ENCODE peak calls at places on chromosomes 13 and 19, in five cellular contexts. S is effector memory CD4-positive, alpha-beta T cell; E is central memory CD4-positive, alpha-beta T cell; H is SW480; M is Caco-2. L is an unnamed sample.

GRCh38 chr13:85312071-85312470 is 487.1 kb downstream of the SLITRK6 start:
- DNase-seq in S (no peak), E (no peak), H (no peak), M (no peak), L (no peak)

GRCh38 chr19:33273881-33274662 is 28.3 kb downstream of the CEBPA start:
- DNase-seq in S (no peak), E (no peak), H (peak; percentile 91), M (peak; percentile 54), L (no peak)

GRCh38 chr13:48637601-48638000 is 16.1 kb upstream of the CYSLTR2 start:
- DNase-seq in S (no peak), E (no peak), H (no peak), M (no peak), L (no peak)

GRCh38 chr13:80618777-80619176 is 277.9 kb upstream of the SPRY2 start:
- DNase-seq in S (no peak), E (no peak), H (no peak), M (no peak), L (no peak)

GRCh38 chr13:89862691-89863036 is 1484.8 kb upstream of the MIR17HG start:
- DNase-seq in S (no peak), E (no peak), H (no peak), M (no peak), L (no peak)

GRCh38 chr19:34308381-34309367 is 54.3 kb downstream of the GARRE1 start:
- DNase-seq in S (peak; percentile 54), E (peak; percentile 75), H (no peak), M (no peak), L (no peak)

GRCh38 chr13:80952158-80952557 is 611.2 kb upstream of the SPRY2 start:
- DNase-seq in S (no peak), E (no peak), H (no peak), M (no peak), L (no peak)

GRCh38 chr19:52524086-52524485 is 3.4 kb upstream of the ZNF808 start:
- DNase-seq in S (no peak), E (no peak), H (no peak), M (no peak), L (no peak)

GRCh38 chr19:10555613-10555979 is 10.2 kb downstream of the KRI1 start:
- DNase-seq in S (no peak), E (no peak), H (no peak), M (no peak), L (no peak)

GRCh38 chr19:48509467-48510194 is 2.0 kb downstream of the LMTK3 start:
- DNase-seq in S (no peak), E (no peak), H (peak; percentile 53), M (no peak), L (no peak)

GRCh38 chr19:14081797-14082674 is 3.5 kb downstream of the C19orf67 start:
- DNase-seq in S (no peak), E (peak; percentile 36), H (no peak), M (no peak), L (peak; percentile 71)

GRCh38 chr19:37251308-37252229 is 33.6 kb downstream of the ZNF383 start:
- DNase-seq in S (peak; percentile 60), E (peak; percentile 52), H (peak; percentile 92), M (no peak), L (peak; percentile 72)

GRCh38 chr19:5507056-5507624 is 51.9 kb downstream of the ZNRF4 start:
- DNase-seq in S (no peak), E (no peak), H (no peak), M (no peak), L (no peak)

GRCh38 chr13:35889560-35889959 is 241.6 kb downstream of the DCLK1 start:
- DNase-seq in S (no peak), E (no peak), H (no peak), M (no peak), L (no peak)

GRCh38 chr13:44936246-44936645 is 53.0 kb downstream of the NUFIP1 start:
- DNase-seq in S (no peak), E (no peak), H (no peak), M (no peak), L (no peak)

GRCh38 chr13:95540848-95541247 is 11.7 kb upstream of the CLDN10 start:
- DNase-seq in S (no peak), E (no peak), H (no peak), M (no peak), L (no peak)

GRCh38 chr13:20654156-20654555 is 49.3 kb upstream of the IL17D start:
- DNase-seq in S (no peak), E (no peak), H (no peak), M (no peak), L (no peak)

GRCh38 chr13:78806457-78806856 is 147.5 kb upstream of the OBI1 start:
- DNase-seq in S (no peak), E (no peak), H (no peak), M (peak; percentile 22), L (peak; percentile 0)

GRCh38 chr13:111546921-111547675 is 226.7 kb downstream of the TEX29 start:
- DNase-seq in S (no peak), E (no peak), H (no peak), M (no peak), L (no peak)

GRCh38 chr13:33676700-33677048 is 141.3 kb upstream of the RFC3 start:
- DNase-seq in S (no peak), E (no peak), H (peak; percentile 63), M (peak; percentile 53), L (no peak)

GRCh38 chr19:16160943-16161560 is 12.3 kb downstream of the CIB3 start:
- DNase-seq in S (no peak), E (no peak), H (peak; percentile 88), M (no peak), L (no peak)

GRCh38 chr13:38763446-38764381 is 76.8 kb downstream of the FREM2 start:
- DNase-seq in S (no peak), E (no peak), H (peak; percentile 70), M (peak; percentile 70), L (no peak)

GRCh38 chr19:19487077-19488040 is 28.0 kb downstream of the TSSK6 start:
- DNase-seq in S (no peak), E (no peak), H (no peak), M (no peak), L (no peak)

L was measured in B cell.